ENCODE peak calls at places on chromosomes 16 and 17, in seven cellular contexts. N, W, Q, F, V, I and H are unnamed samples.

GRCh38 chr16:30839523-30840227 is 52.7 kb upstream of the ZNF629 start:
- DNase-seq in N (no peak), W (peak), Q (no peak), F (no peak), V (no peak), I (peak), H (no peak)

GRCh38 chr17:27906238-27906603 is 13.1 kb upstream of the LYRM9 start:
- DNase-seq in N (no peak), W (no peak), Q (no peak), F (no peak), V (no peak), I (no peak), H (no peak)

GRCh38 chr16:49876716-49877129 is 20.8 kb upstream of the ZNF423 start:
- DNase-seq in N (no peak), W (peak), Q (peak), F (no peak), V (no peak), I (peak), H (peak)

GRCh38 chr17:27529230-27529796 is 73.1 kb downstream of the KSR1 start:
- DNase-seq in N (no peak), W (no peak), Q (no peak), F (no peak), V (peak), I (no peak), H (peak)

GRCh38 chr16:74485916-74486315 is 64.6 kb upstream of the CLEC18B start:
- DNase-seq in N (no peak), W (no peak), Q (no peak), F (no peak), V (no peak), I (no peak), H (no peak)

GRCh38 chr17:67289174-67289876 is 44.3 kb upstream of the HELZ start:
- DNase-seq in N (peak), W (peak), Q (peak), F (no peak), V (no peak), I (peak), H (no peak)

GRCh38 chr16:2979669-2980226 is 498 bp downstream of the PKMYT1 start:
- DNase-seq in N (no peak), W (no peak), Q (no peak), F (no peak), V (peak), I (no peak), H (peak)

GRCh38 chr16:52496051-52496876 is 50.7 kb downstream of the TOX3 start:
- DNase-seq in N (no peak), W (no peak), Q (no peak), F (no peak), V (no peak), I (no peak), H (no peak)

GRCh38 chr17:30952645-30953393 is 18.0 kb upstream of the RNF135 start:
- DNase-seq in N (no peak), W (no peak), Q (no peak), F (no peak), V (no peak), I (no peak), H (peak)

GRCh38 chr16:80158766-80159165 is 382.0 kb upstream of the DYNLRB2 start:
- DNase-seq in N (no peak), W (no peak), Q (no peak), F (no peak), V (no peak), I (no peak), H (no peak)

GRCh38 chr16:54027126-54027922 is 259.3 kb downstream of the IRX3 start:
- DNase-seq in N (no peak), W (no peak), Q (no peak), F (no peak), V (no peak), I (no peak), H (no peak)

GRCh38 chr17:17366235-17366634 is 63.1 kb downstream of the NT5M start:
- DNase-seq in N (no peak), W (no peak), Q (no peak), F (no peak), V (no peak), I (no peak), H (no peak)

GRCh38 chr17:17181666-17182600 is 24.2 kb downstream of the PLD6 start:
- DNase-seq in N (no peak), W (no peak), Q (no peak), F (peak), V (peak), I (no peak), H (no peak)

GRCh38 chr17:35716173-35716572 is 15.3 kb upstream of the RASL10B start:
- DNase-seq in N (no peak), W (no peak), Q (no peak), F (no peak), V (no peak), I (no peak), H (no peak)

GRCh38 chr17:35387496-35387895 is 14.1 kb upstream of the SLFN11 start:
- DNase-seq in N (no peak), W (no peak), Q (no peak), F (no peak), V (no peak), I (no peak), H (no peak)

GRCh38 chr17:59287452-59287851 is 44.0 kb upstream of the YPEL2 start:
- DNase-seq in N (no peak), W (no peak), Q (no peak), F (no peak), V (no peak), I (no peak), H (no peak)

GRCh38 chr17:36068524-36068923 is 4.5 kb downstream of the CCL18 start:
- DNase-seq in N (no peak), W (no peak), Q (no peak), F (no peak), V (no peak), I (no peak), H (no peak)

GRCh38 chr17:4980644-4981216 is 6.7 kb downstream of the CAMTA2 start:
- DNase-seq in N (no peak), W (no peak), Q (no peak), F (no peak), V (peak), I (no peak), H (no peak)

GRCh38 chr16:56421976-56422669 is 3.2 kb downstream of the AMFR start:
- DNase-seq in N (no peak), W (no peak), Q (no peak), F (no peak), V (no peak), I (no peak), H (no peak)

GRCh38 chr17:82273327-82274133 is at the start of gene CSNK1D:
- DNase-seq in N (peak), W (peak), Q (peak), F (peak), V (peak), I (peak), H (peak)

GRCh38 chr17:75909812-75910274 is 5.2 kb upstream of the MRPL38 start:
- DNase-seq in N (no peak), W (no peak), Q (peak), F (no peak), V (peak), I (no peak), H (peak)

GRCh38 chr17:63405741-63406261 is 40.3 kb downstream of the CYB561 start:
- DNase-seq in N (no peak), W (no peak), Q (no peak), F (no peak), V (no peak), I (no peak), H (no peak)

GRCh38 chr16:16042076-16042475 is 92.7 kb downstream of the ABCC1 start:
- DNase-seq in N (peak), W (no peak), Q (no peak), F (no peak), V (no peak), I (peak), H (no peak)

GRCh38 chr17:44217738-44218343 is 1.6 kb downstream of the UBTF start:
- DNase-seq in N (no peak), W (peak), Q (no peak), F (no peak), V (no peak), I (no peak), H (no peak)

GRCh38 chr17:29667969-29668368 is 45.3 kb upstream of the CORO6 start:
- DNase-seq in N (no peak), W (no peak), Q (no peak), F (no peak), V (no peak), I (no peak), H (no peak)

GRCh38 chr16:67021321-67021720 is 7.6 kb upstream of the CBFB start:
- DNase-seq in N (no peak), W (peak), Q (no peak), F (no peak), V (peak), I (peak), H (no peak)

GRCh38 chr16:49405123-49405522 is 31.5 kb downstream of the C16orf78 start:
- DNase-seq in N (no peak), W (no peak), Q (no peak), F (no peak), V (no peak), I (no peak), H (no peak)

GRCh38 chr16:69720822-69721430 is 5.4 kb downstream of the NQO1 start:
- DNase-seq in N (no peak), W (no peak), Q (no peak), F (no peak), V (no peak), I (no peak), H (no peak)

GRCh38 chr17:40191237-40192208 is 14.3 kb downstream of the RAPGEFL1 start:
- DNase-seq in N (peak), W (peak), Q (peak), F (peak), V (no peak), I (peak), H (peak)

GRCh38 chr17:2963332-2964027 is 99.9 kb downstream of the OR1D5 start:
- DNase-seq in N (no peak), W (no peak), Q (no peak), F (no peak), V (no peak), I (no peak), H (peak)

GRCh38 chr16:2976201-2976600 is 4.0 kb downstream of the PKMYT1 start:
- DNase-seq in N (no peak), W (no peak), Q (no peak), F (no peak), V (no peak), I (no peak), H (no peak)

GRCh38 chr16:67456383-67457140 is 24.4 kb downstream of the ATP6V0D1 start:
- DNase-seq in N (peak), W (peak), Q (peak), F (no peak), V (no peak), I (peak), H (peak)

GRCh38 chr17:15453246-15453645 is 14.2 kb downstream of the CDRT4 start:
- DNase-seq in N (no peak), W (no peak), Q (no peak), F (no peak), V (no peak), I (no peak), H (no peak)

GRCh38 chr17:39808409-39808997 is 55.6 kb downstream of the IKZF3 start:
- DNase-seq in N (no peak), W (no peak), Q (no peak), F (no peak), V (no peak), I (no peak), H (no peak)

GRCh38 chr16:85428168-85428898 is 184.8 kb upstream of the GSE1 start:
- DNase-seq in N (no peak), W (peak), Q (peak), F (peak), V (peak), I (peak), H (peak)

GRCh38 chr17:61400058-61400785 is 579 bp downstream of the TBX2 start:
- DNase-seq in N (no peak), W (no peak), Q (no peak), F (no peak), V (no peak), I (no peak), H (no peak)

GRCh38 chr16:67992661-67993206 is 6.5 kb downstream of the DPEP2 start:
- DNase-seq in N (no peak), W (no peak), Q (no peak), F (no peak), V (no peak), I (no peak), H (no peak)

GRCh38 chr17:20908373-20909273 is 134.2 kb downstream of the USP22 start:
- DNase-seq in N (peak), W (peak), Q (peak), F (peak), V (no peak), I (peak), H (peak)
- H3K4me3 ChIP-seq in N (peak), W (peak), Q (peak), F (peak), V (no peak), I (peak), H (peak)

GRCh38 chr16:8948831-8949230 is 14.9 kb downstream of the USP7 start:
- DNase-seq in N (no peak), W (no peak), Q (no peak), F (no peak), V (no peak), I (no peak), H (no peak)

GRCh38 chr16:8945626-8946296 is 17.9 kb downstream of the USP7 start:
- DNase-seq in N (no peak), W (no peak), Q (no peak), F (no peak), V (no peak), I (no peak), H (no peak)

GRCh38 chr16:8948069-8948593 is 15.6 kb downstream of the USP7 start:
- DNase-seq in N (no peak), W (no peak), Q (no peak), F (no peak), V (no peak), I (no peak), H (no peak)

GRCh38 chr16:8944113-8944765 is 19.5 kb downstream of the USP7 start:
- DNase-seq in N (no peak), W (no peak), Q (no peak), F (no peak), V (no peak), I (no peak), H (no peak)

GRCh38 chr16:8946544-8946943 is 17.2 kb downstream of the USP7 start:
- DNase-seq in N (no peak), W (peak), Q (no peak), F (no peak), V (no peak), I (no peak), H (no peak)
- TF ChIP-seq CTCF in N (no peak), W (no peak), Q (no peak), F (no peak), V (peak), I (no peak), H (no peak)

DNA sequence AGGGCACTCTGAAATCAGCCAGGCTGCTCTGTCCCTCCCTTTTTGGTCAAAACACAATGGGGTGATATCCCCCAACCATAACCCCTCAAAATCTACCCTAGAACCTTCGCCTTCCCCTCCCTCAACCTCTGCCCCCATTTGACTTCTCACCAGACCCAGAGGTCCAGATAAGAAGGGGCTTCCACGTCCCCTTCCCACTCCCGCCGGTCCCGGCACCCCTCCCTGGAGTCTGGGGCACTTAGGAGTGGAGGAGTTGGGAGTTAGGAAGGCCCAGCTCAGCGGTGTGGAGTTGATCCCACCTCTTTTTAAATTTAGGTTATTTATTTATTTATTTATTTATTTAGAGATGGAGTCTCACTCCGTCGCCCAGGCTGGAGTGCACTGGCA is 619 bp upstream of the TMEM92 start:
- DNase-seq in N (no peak), W (no peak), Q (peak), F (no peak), V (no peak), I (no peak), H (no peak)
- H3K4me3 ChIP-seq in N (peak), W (no peak), Q (no peak), F (no peak), V (no peak), I (no peak), H (peak)

DNA sequence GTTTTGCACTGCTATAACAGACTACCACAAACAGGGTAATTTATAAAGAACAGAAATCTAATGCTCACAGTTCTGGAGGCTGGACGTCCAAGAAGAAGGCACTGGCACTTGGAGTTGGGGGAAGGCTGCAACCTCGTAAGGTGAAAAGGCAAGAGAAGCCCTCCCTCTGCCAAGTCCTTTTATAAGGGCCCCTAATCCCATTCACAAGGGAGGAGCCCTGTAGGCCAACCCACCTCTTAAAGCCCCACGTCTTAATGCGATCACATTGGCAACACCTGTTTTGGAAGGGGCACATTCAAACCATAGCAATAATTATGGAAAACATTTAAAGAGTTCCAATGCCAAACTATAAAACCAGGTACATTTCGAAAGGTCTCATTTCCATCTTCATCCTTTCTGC is 5.2 kb downstream of the PKD1L3 start:
- DNase-seq in N (no peak), W (no peak), Q (no peak), F (no peak), V (no peak), I (no peak), H (no peak)
- TF ChIP-seq CTCF in N (no peak), W (no peak), Q (no peak), F (no peak), V (no peak), I (no peak), H (no peak)

GRCh38 chr16:89038221-89038721 is 55.4 kb upstream of the ACSF3 start:
- DNase-seq in N (no peak), W (no peak), Q (no peak), F (no peak), V (no peak), I (no peak), H (peak)

GRCh38 chr16:89039756-89040155 is 53.9 kb upstream of the ACSF3 start:
- DNase-seq in N (no peak), W (peak), Q (no peak), F (peak), V (no peak), I (no peak), H (peak)

GRCh38 chr16:89040391-89040790 is 53.3 kb upstream of the ACSF3 start:
- DNase-seq in N (no peak), W (no peak), Q (no peak), F (peak), V (no peak), I (no peak), H (no peak)

GRCh38 chr16:89037261-89038152 is 56.1 kb upstream of the ACSF3 start:
- DNase-seq in N (no peak), W (peak), Q (peak), F (peak), V (peak), I (no peak), H (peak)

GRCh38 chr16:89038811-89039735 is 54.6 kb upstream of the ACSF3 start:
- DNase-seq in N (no peak), W (peak), Q (no peak), F (peak), V (no peak), I (no peak), H (peak)
- H3K4me3 ChIP-seq in N (no peak), W (no peak), Q (no peak), F (no peak), V (no peak), I (no peak), H (no peak)

GRCh38 chr16:88306411-88306810 is 76.3 kb upstream of the ZNF469 start:
- DNase-seq in N (no peak), W (no peak), Q (no peak), F (no peak), V (no peak), I (no peak), H (no peak)
- TF ChIP-seq CTCF in N (no peak), W (no peak), Q (no peak), F (no peak), V (no peak), I (no peak), H (no peak)

GRCh38 chr16:12010388-12011251 is 34.1 kb downstream of the SNX29 start:
- DNase-seq in N (no peak), W (no peak), Q (no peak), F (no peak), V (no peak), I (no peak), H (no peak)
- H3K4me3 ChIP-seq in N (no peak), W (no peak), Q (no peak), F (no peak), V (no peak), I (no peak), H (no peak)